ENCODE peak calls at places on chromosomes 5 and 9, in four cellular contexts. One of them, this sample, is unnamed.

GRCh38 chr5:132497488-132497997 is 7.0 kb upstream of the IRF1 start:
- DNase-seq in AG10803: peak; percentile 94
- DNase-seq in nephron progenitor cell: no peak
- DNase-seq in left kidney: peak; percentile 51
- DNase-seq in this sample: no peak

GRCh38 chr5:97427235-97427634 is 244.2 kb upstream of the RIOK2 start:
- DNase-seq in left kidney: no peak
- DNase-seq in AG10803: no peak
- DNase-seq in nephron progenitor cell: no peak
- DNase-seq in this sample: no peak

GRCh38 chr9:137784046-137784445 is 93.5 kb upstream of the CACNA1B start:
- DNase-seq in left kidney: no peak
- DNase-seq in AG10803: no peak
- DNase-seq in nephron progenitor cell: no peak
- DNase-seq in this sample: peak; percentile 14

GRCh38 chr9:126543490-126543889 is 70.2 kb upstream of the LMX1B start:
- DNase-seq in left kidney: no peak
- DNase-seq in AG10803: no peak
- DNase-seq in nephron progenitor cell: no peak
- DNase-seq in this sample: no peak

GRCh38 chr5:50406874-50407273 is 34.2 kb downstream of the EMB start:
- DNase-seq in left kidney: peak; percentile 56
- DNase-seq in AG10803: peak; percentile 6
- DNase-seq in nephron progenitor cell: peak; percentile 3
- DNase-seq in this sample: no peak

GRCh38 chr9:20382460-20383071 is 239.7 kb downstream of the MLLT3 start:
- DNase-seq in AG10803: peak; percentile 6
- DNase-seq in left kidney: peak; percentile 77
- DNase-seq in nephron progenitor cell: no peak
- DNase-seq in this sample: no peak

GRCh38 chr9:36999728-37000333 is 34.2 kb downstream of the PAX5 start:
- DNase-seq in left kidney: no peak
- DNase-seq in nephron progenitor cell: no peak
- DNase-seq in AG10803: no peak
- DNase-seq in this sample: no peak

GRCh38 chr9:125405938-125406811 is 144.5 kb downstream of the GAPVD1 start:
- DNase-seq in nephron progenitor cell: no peak
- DNase-seq in AG10803: peak; percentile 17
- DNase-seq in left kidney: no peak
- DNase-seq in this sample: peak; percentile 52

GRCh38 chr5:37867634-37868033 is 27.8 kb upstream of the GDNF start:
- DNase-seq in left kidney: peak; percentile 48
- DNase-seq in nephron progenitor cell: no peak
- DNase-seq in AG10803: peak; percentile 82
- DNase-seq in this sample: no peak

GRCh38 chr9:121684381-121685145 is 33.1 kb downstream of the DAB2IP start:
- DNase-seq in left kidney: peak; percentile 51
- DNase-seq in AG10803: peak; percentile 29
- DNase-seq in nephron progenitor cell: peak; percentile 66
- DNase-seq in this sample: peak; percentile 70

GRCh38 chr5:67770431-67771025 is 445.0 kb upstream of the PIK3R1 start:
- DNase-seq in left kidney: no peak
- DNase-seq in nephron progenitor cell: no peak
- DNase-seq in AG10803: peak; percentile 6
- DNase-seq in this sample: peak; percentile 24

GRCh38 chr9:134375430-134376385 is 49.5 kb downstream of the RXRA start:
- DNase-seq in nephron progenitor cell: peak; percentile 48
- DNase-seq in left kidney: peak; percentile 72
- DNase-seq in AG10803: peak; percentile 24
- DNase-seq in this sample: no peak

GRCh38 chr9:36788534-36788933 is 215.8 kb downstream of the MELK start:
- DNase-seq in AG10803: no peak
- DNase-seq in left kidney: peak; percentile 17
- DNase-seq in nephron progenitor cell: peak; percentile 44
- DNase-seq in this sample: peak; percentile 37

GRCh38 chr9:4375424-4376195 is 75.7 kb upstream of the GLIS3 start:
- DNase-seq in AG10803: peak; percentile 83
- DNase-seq in nephron progenitor cell: no peak
- DNase-seq in left kidney: peak; percentile 57
- DNase-seq in this sample: peak; percentile 38

GRCh38 chr5:28748446-28748845 is 1710.1 kb upstream of the CDH9 start:
- DNase-seq in nephron progenitor cell: no peak
- DNase-seq in left kidney: peak; percentile 34
- DNase-seq in AG10803: no peak
- DNase-seq in this sample: no peak

GRCh38 chr9:73118898-73119554 is 32.6 kb upstream of the ANXA1 start:
- DNase-seq in AG10803: peak; percentile 66
- DNase-seq in left kidney: peak; percentile 35
- DNase-seq in nephron progenitor cell: no peak
- DNase-seq in this sample: no peak

GRCh38 chr5:149549461-149550266 is 1.6 kb downstream of the CSNK1A1 start:
- DNase-seq in AG10803: peak; percentile 56
- DNase-seq in left kidney: peak; percentile 85
- DNase-seq in nephron progenitor cell: peak; percentile 30
- DNase-seq in this sample: peak; percentile 47

GRCh38 chr9:93894691-93895079 is 60.5 kb downstream of the BARX1 start:
- DNase-seq in AG10803: no peak
- DNase-seq in left kidney: no peak
- DNase-seq in nephron progenitor cell: no peak
- DNase-seq in this sample: no peak

GRCh38 chr9:13113751-13114150 is 165.7 kb downstream of the MPDZ start:
- DNase-seq in left kidney: no peak
- DNase-seq in nephron progenitor cell: no peak
- DNase-seq in AG10803: peak; percentile 45
- DNase-seq in this sample: no peak

GRCh38 chr5:146623657-146624056 is 107.7 kb upstream of the GPR151 start:
- DNase-seq in left kidney: no peak
- DNase-seq in nephron progenitor cell: no peak
- DNase-seq in AG10803: no peak
- DNase-seq in this sample: no peak

GRCh38 chr5:158820891-158821290 is 278.8 kb downstream of the EBF1 start:
- DNase-seq in nephron progenitor cell: no peak
- DNase-seq in left kidney: no peak
- DNase-seq in AG10803: no peak
- DNase-seq in this sample: no peak

GRCh38 chr5:170248635-170249227 is 15.9 kb downstream of the C5orf58 start:
- DNase-seq in left kidney: no peak
- DNase-seq in AG10803: no peak
- DNase-seq in nephron progenitor cell: no peak
- DNase-seq in this sample: no peak

GRCh38 chr5:16759147-16759800 is 142.5 kb upstream of the RETREG1 start:
- DNase-seq in AG10803: no peak
- DNase-seq in left kidney: no peak
- DNase-seq in nephron progenitor cell: peak; percentile 18
- DNase-seq in this sample: no peak

GRCh38 chr5:86427158-86427557 is 190.6 kb upstream of the COX7C start:
- DNase-seq in AG10803: no peak
- DNase-seq in nephron progenitor cell: no peak
- DNase-seq in left kidney: no peak
- DNase-seq in this sample: no peak

GRCh38 chr5:73625314-73625904 is 587 bp upstream of the ARHGEF28 start:
- DNase-seq in left kidney: peak; percentile 18
- DNase-seq in AG10803: peak; percentile 16
- DNase-seq in nephron progenitor cell: no peak
- DNase-seq in this sample: no peak

GRCh38 chr5:159120446-159120845 is 20.7 kb upstream of the EBF1 start:
- DNase-seq in left kidney: no peak
- DNase-seq in nephron progenitor cell: no peak
- DNase-seq in AG10803: no peak
- DNase-seq in this sample: no peak

GRCh38 chr9:28134577-28134976 is 561.3 kb upstream of the C9orf72 start:
- DNase-seq in left kidney: no peak
- DNase-seq in AG10803: no peak
- DNase-seq in nephron progenitor cell: no peak
- DNase-seq in this sample: no peak

GRCh38 chr5:133870661-133871060 is 97.8 kb downstream of the C5orf15 start:
- DNase-seq in left kidney: no peak
- DNase-seq in AG10803: peak; percentile 89
- DNase-seq in nephron progenitor cell: no peak
- DNase-seq in this sample: no peak

GRCh38 chr5:54301852-54302251 is 8.5 kb downstream of the ARL15 start:
- DNase-seq in nephron progenitor cell: no peak
- DNase-seq in left kidney: no peak
- DNase-seq in AG10803: no peak
- DNase-seq in this sample: no peak

GRCh38 chr5:72126796-72127195 is 19.5 kb downstream of the MAP1B start:
- DNase-seq in nephron progenitor cell: no peak
- DNase-seq in left kidney: no peak
- DNase-seq in AG10803: peak; percentile 73
- DNase-seq in this sample: no peak

GRCh38 chr5:52920929-52921328 is 68.2 kb upstream of the ITGA2 start:
- DNase-seq in AG10803: peak; percentile 30
- DNase-seq in nephron progenitor cell: no peak
- DNase-seq in left kidney: no peak
- DNase-seq in this sample: no peak

GRCh38 chr5:173283318-173284288 is 44.6 kb downstream of the STC2 start:
- DNase-seq in nephron progenitor cell: peak; percentile 87
- DNase-seq in left kidney: peak; percentile 91
- DNase-seq in AG10803: peak; percentile 46
- DNase-seq in this sample: peak; percentile 62

GRCh38 chr5:93676707-93677106 is 64.7 kb downstream of the POU5F2 start:
- DNase-seq in AG10803: peak; percentile 6
- DNase-seq in left kidney: peak; percentile 52
- DNase-seq in nephron progenitor cell: peak; percentile 16
- DNase-seq in this sample: no peak

GRCh38 chr5:135535820-135536801 is at the start of gene NEUROG1:
- DNase-seq in left kidney: peak; percentile 75
- DNase-seq in AG10803: no peak
- DNase-seq in nephron progenitor cell: peak; percentile 74
- DNase-seq in this sample: no peak